ENCODE peak calls at places on chromosome 16, in seven cellular contexts. One of them, this sample, is unnamed. For H3K27me3 and H3K9me3, the result is how much of the 10 kb centered on the place peaks cover.

GRCh38 chr16:6483634-6484033 is 849.0 kb upstream of the RBFOX1 start:
- DNase-seq in CD8-positive, alpha-beta memory T cell: no peak
- DNase-seq in right atrium auricular region: no peak
- DNase-seq in PC-3: no peak
- DNase-seq in heart right ventricle: no peak
- DNase-seq in Karpas-422: no peak
- DNase-seq in cardiac muscle cell: no peak
- DNase-seq in this sample: no peak

GRCh38 chr16:57304169-57305061 is 19.9 kb upstream of the PLLP start:
- DNase-seq in Karpas-422: no peak
- DNase-seq in CD8-positive, alpha-beta memory T cell: no peak
- DNase-seq in right atrium auricular region: peak
- DNase-seq in PC-3: peak
- DNase-seq in heart right ventricle: no peak
- DNase-seq in cardiac muscle cell: peak
- DNase-seq in this sample: peak

GRCh38 chr16:50881331-50881830 is 139.5 kb downstream of the CYLD start:
- DNase-seq in PC-3: no peak
- DNase-seq in right atrium auricular region: peak
- DNase-seq in CD8-positive, alpha-beta memory T cell: no peak
- DNase-seq in Karpas-422: no peak
- DNase-seq in cardiac muscle cell: peak
- DNase-seq in heart right ventricle: no peak
- DNase-seq in this sample: no peak

GRCh38 chr16:81873843-81874752 is 95.0 kb downstream of the PLCG2 start:
- DNase-seq in cardiac muscle cell: peak
- DNase-seq in Karpas-422: peak
- DNase-seq in PC-3: peak
- DNase-seq in heart right ventricle: peak
- DNase-seq in right atrium auricular region: no peak
- DNase-seq in CD8-positive, alpha-beta memory T cell: peak
- DNase-seq in this sample: peak

GRCh38 chr16:76222853-76223252 is 54.3 kb upstream of the CNTNAP4 start:
- DNase-seq in heart right ventricle: no peak
- DNase-seq in CD8-positive, alpha-beta memory T cell: no peak
- DNase-seq in Karpas-422: no peak
- DNase-seq in PC-3: no peak
- DNase-seq in cardiac muscle cell: no peak
- DNase-seq in right atrium auricular region: no peak
- DNase-seq in this sample: no peak

GRCh38 chr16:66750279-66751134 is 902 bp downstream of the DYNC1LI2 start:
- DNase-seq in CD8-positive, alpha-beta memory T cell: no peak
- DNase-seq in Karpas-422: peak
- DNase-seq in cardiac muscle cell: peak
- DNase-seq in right atrium auricular region: no peak
- DNase-seq in heart right ventricle: no peak
- DNase-seq in PC-3: no peak
- DNase-seq in this sample: no peak

GRCh38 chr16:67150833-67151396 is at the start of gene B3GNT9:
- DNase-seq in Karpas-422: no peak
- DNase-seq in PC-3: no peak
- DNase-seq in right atrium auricular region: peak
- DNase-seq in CD8-positive, alpha-beta memory T cell: no peak
- DNase-seq in heart right ventricle: peak
- DNase-seq in cardiac muscle cell: peak
- DNase-seq in this sample: peak

GRCh38 chr16:22813223-22813945 is 578 bp upstream of the HS3ST2 start:
- DNase-seq in heart right ventricle: peak
- DNase-seq in Karpas-422: no peak
- DNase-seq in CD8-positive, alpha-beta memory T cell: no peak
- DNase-seq in PC-3: peak
- DNase-seq in right atrium auricular region: no peak
- DNase-seq in cardiac muscle cell: peak
- DNase-seq in this sample: peak

GRCh38 chr16:67995423-67995822 is 3.9 kb downstream of the DPEP2 start:
- DNase-seq in PC-3: no peak
- DNase-seq in cardiac muscle cell: no peak
- DNase-seq in right atrium auricular region: no peak
- DNase-seq in Karpas-422: no peak
- DNase-seq in CD8-positive, alpha-beta memory T cell: no peak
- DNase-seq in heart right ventricle: no peak
- DNase-seq in this sample: no peak

GRCh38 chr16:79540825-79541595 is 59.5 kb downstream of the MAF start:
- DNase-seq in heart right ventricle: no peak
- DNase-seq in PC-3: no peak
- DNase-seq in right atrium auricular region: no peak
- DNase-seq in CD8-positive, alpha-beta memory T cell: no peak
- DNase-seq in Karpas-422: no peak
- DNase-seq in cardiac muscle cell: no peak
- DNase-seq in this sample: no peak

GRCh38 chr16:11257131-11257938 is 1.3 kb upstream of the SOCS1 start:
- DNase-seq in Karpas-422: peak
- DNase-seq in cardiac muscle cell: peak
- DNase-seq in CD8-positive, alpha-beta memory T cell: peak
- DNase-seq in PC-3: peak
- DNase-seq in heart right ventricle: peak
- DNase-seq in right atrium auricular region: peak
- DNase-seq in this sample: peak

GRCh38 chr16:23832882-23833281 is 2.9 kb upstream of the PRKCB start:
- DNase-seq in right atrium auricular region: no peak
- DNase-seq in cardiac muscle cell: no peak
- DNase-seq in PC-3: no peak
- DNase-seq in Karpas-422: peak
- DNase-seq in CD8-positive, alpha-beta memory T cell: no peak
- DNase-seq in heart right ventricle: no peak
- DNase-seq in this sample: no peak

GRCh38 chr16:30084816-30085159 is 6.9 kb downstream of the TBX6 start:
- DNase-seq in heart right ventricle: peak
- DNase-seq in CD8-positive, alpha-beta memory T cell: no peak
- DNase-seq in PC-3: no peak
- DNase-seq in cardiac muscle cell: no peak
- DNase-seq in right atrium auricular region: no peak
- DNase-seq in Karpas-422: no peak
- DNase-seq in this sample: no peak

GRCh38 chr16:54290203-54291106 is 3.9 kb upstream of the IRX3 start:
- DNase-seq in cardiac muscle cell: no peak
- DNase-seq in CD8-positive, alpha-beta memory T cell: no peak
- DNase-seq in heart right ventricle: no peak
- DNase-seq in right atrium auricular region: no peak
- DNase-seq in PC-3: no peak
- DNase-seq in Karpas-422: no peak
- DNase-seq in this sample: no peak

GRCh38 chr16:60331168-60331567 is 1597.1 kb upstream of the GOT2 start:
- DNase-seq in Karpas-422: no peak
- DNase-seq in heart right ventricle: no peak
- DNase-seq in right atrium auricular region: no peak
- DNase-seq in CD8-positive, alpha-beta memory T cell: no peak
- DNase-seq in cardiac muscle cell: no peak
- DNase-seq in PC-3: no peak
- DNase-seq in this sample: no peak

GRCh38 chr16:25060920-25061319 is 45.8 kb upstream of the ARHGAP17 start:
- DNase-seq in heart right ventricle: no peak
- DNase-seq in cardiac muscle cell: peak
- DNase-seq in PC-3: no peak
- DNase-seq in Karpas-422: peak
- DNase-seq in CD8-positive, alpha-beta memory T cell: no peak
- DNase-seq in right atrium auricular region: no peak
- DNase-seq in this sample: no peak

DNA sequence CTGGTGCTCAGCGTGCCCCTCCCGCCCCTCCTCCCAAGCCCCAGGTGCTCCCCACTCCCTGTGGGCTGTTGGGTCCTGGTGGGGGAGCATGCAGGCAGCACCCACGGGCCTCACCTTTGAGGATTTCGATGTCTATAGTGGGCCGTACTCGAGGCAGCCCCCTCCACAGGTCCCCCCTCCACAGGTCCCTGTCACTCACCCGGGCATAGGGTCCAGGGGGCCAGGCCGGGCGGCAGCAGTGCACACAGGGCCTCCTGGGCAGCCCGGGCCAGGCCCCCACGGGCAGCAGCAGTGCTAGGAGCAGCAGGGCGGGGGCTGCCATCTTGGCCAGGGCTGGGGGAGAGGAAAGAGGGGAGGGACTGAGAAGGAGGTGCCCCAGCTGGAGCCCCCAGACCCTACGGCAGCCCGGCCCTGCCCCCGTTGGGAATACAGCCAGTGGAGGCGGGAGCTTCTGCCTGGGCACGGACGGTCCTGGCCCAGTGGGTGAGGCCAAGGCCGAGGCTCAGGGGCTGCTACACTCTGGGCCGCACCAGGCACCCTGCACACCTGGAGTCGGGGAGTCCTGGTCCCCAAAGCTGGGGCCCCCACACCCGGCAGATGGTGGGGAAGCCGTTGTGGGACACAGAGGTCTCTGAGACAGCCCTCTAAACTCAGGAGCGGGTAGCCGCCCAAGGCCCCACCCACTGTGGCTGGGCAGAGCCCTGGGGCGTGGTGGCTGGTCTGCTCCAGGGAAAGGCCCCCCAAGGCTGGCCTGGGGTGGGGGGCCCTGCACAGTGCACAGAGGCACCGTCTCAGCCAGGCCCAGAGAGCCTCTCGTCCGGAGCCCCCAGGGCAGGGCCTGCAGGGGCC is 1.2 kb downstream of the C1QTNF8 start:
- DNase-seq in right atrium auricular region: no peak
- DNase-seq in CD8-positive, alpha-beta memory T cell: no peak
- DNase-seq in heart right ventricle: no peak
- DNase-seq in Karpas-422: peak
- DNase-seq in PC-3: no peak
- DNase-seq in cardiac muscle cell: no peak
- DNase-seq in this sample: no peak
- H3K27me3 ChIP-seq in right atrium auricular region: under half
- H3K27me3 ChIP-seq in CD8-positive, alpha-beta memory T cell: under half
- H3K27me3 ChIP-seq in heart right ventricle: under half
- H3K27me3 ChIP-seq in Karpas-422: under half
- H3K27me3 ChIP-seq in PC-3: under half
- H3K27me3 ChIP-seq in cardiac muscle cell: under half
- H3K27me3 ChIP-seq in this sample: under half

DNA sequence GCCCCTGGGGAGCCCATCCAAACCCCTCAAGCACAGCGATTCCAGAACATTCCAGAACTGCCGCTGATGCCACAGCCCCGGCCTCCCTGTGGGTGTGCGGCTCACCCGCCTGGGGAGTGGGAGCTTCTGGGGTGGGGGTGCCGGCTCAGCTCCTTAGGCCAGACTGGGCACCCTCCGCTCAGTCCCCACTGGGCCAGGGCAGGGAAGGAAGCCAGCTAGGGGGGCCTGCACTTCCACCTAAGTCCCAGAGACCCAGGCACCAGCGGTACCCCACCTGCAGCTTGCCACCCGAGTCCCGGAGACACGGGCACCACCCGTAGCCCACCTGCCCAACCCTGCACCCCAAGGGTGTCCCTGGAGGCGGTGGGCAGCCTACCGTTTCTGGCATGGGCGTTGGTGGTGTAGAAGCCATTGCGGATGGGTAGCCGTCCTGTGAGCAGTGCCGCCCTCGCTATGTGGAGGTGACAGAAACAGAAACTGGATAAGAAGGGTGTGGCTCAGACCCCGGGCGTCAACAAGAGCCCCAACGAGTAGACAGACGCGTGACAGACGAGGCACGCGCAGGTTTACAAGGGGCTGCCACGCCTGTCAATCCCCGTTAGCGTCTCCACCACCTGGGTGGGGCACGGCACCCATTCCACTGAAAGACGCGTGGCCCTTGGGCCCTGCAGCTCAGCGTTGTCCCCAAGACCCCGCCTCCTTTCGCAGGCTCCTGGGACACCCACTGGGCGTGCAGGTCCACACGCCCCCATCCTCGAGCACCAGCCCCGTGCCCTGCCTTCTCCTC is 15.0 kb downstream of the GALNS start:
- DNase-seq in CD8-positive, alpha-beta memory T cell: no peak
- DNase-seq in Karpas-422: no peak
- DNase-seq in cardiac muscle cell: no peak
- DNase-seq in right atrium auricular region: no peak
- DNase-seq in heart right ventricle: no peak
- DNase-seq in PC-3: no peak
- DNase-seq in this sample: no peak
- H3K9me3 ChIP-seq in CD8-positive, alpha-beta memory T cell: under half
- H3K9me3 ChIP-seq in Karpas-422: under half
- H3K9me3 ChIP-seq in cardiac muscle cell: under half
- H3K9me3 ChIP-seq in right atrium auricular region: under half
- H3K9me3 ChIP-seq in heart right ventricle: under half
- H3K9me3 ChIP-seq in PC-3: under half
- H3K9me3 ChIP-seq in this sample: under half

DNA sequence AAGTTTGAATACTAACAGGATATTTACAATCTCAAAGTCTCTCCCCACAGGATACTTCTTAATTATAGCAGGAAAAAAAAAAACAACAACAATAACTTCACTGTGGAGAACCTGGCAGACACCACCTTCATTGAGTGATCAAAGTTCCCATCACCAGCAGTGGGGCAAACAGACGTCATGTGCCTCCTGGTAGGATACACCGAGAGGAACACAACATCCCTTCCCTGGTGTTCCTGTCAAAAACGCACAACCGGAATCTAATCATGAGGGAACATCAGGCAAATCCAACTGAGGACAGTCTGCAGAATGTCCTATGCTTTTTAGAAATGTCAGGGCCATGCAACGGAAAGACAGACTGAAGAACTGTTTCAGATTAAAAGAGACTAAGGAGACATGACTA is 80.0 kb downstream of the ZFHX3 start:
- DNase-seq in cardiac muscle cell: no peak
- DNase-seq in PC-3: no peak
- DNase-seq in right atrium auricular region: no peak
- DNase-seq in heart right ventricle: no peak
- DNase-seq in CD8-positive, alpha-beta memory T cell: no peak
- DNase-seq in Karpas-422: no peak
- DNase-seq in this sample: no peak
- H3K4me3 ChIP-seq in cardiac muscle cell: no peak
- H3K4me3 ChIP-seq in PC-3: no peak
- H3K4me3 ChIP-seq in right atrium auricular region: no peak
- H3K4me3 ChIP-seq in heart right ventricle: no peak
- H3K4me3 ChIP-seq in CD8-positive, alpha-beta memory T cell: no peak
- H3K4me3 ChIP-seq in Karpas-422: no peak
- H3K4me3 ChIP-seq in this sample: no peak

GRCh38 chr16:8543258-8543657 is 47.1 kb downstream of the TMEM114 start:
- DNase-seq in right atrium auricular region: no peak
- DNase-seq in heart right ventricle: no peak
- DNase-seq in CD8-positive, alpha-beta memory T cell: no peak
- DNase-seq in cardiac muscle cell: no peak
- DNase-seq in Karpas-422: no peak
- DNase-seq in PC-3: no peak
- DNase-seq in this sample: no peak

GRCh38 chr16:8533509-8533908 is 56.8 kb downstream of the TMEM114 start:
- DNase-seq in cardiac muscle cell: no peak
- DNase-seq in CD8-positive, alpha-beta memory T cell: no peak
- DNase-seq in heart right ventricle: no peak
- DNase-seq in right atrium auricular region: no peak
- DNase-seq in Karpas-422: no peak
- DNase-seq in PC-3: no peak
- DNase-seq in this sample: no peak

GRCh38 chr16:8541868-8542267 is 48.4 kb downstream of the TMEM114 start:
- DNase-seq in heart right ventricle: no peak
- DNase-seq in cardiac muscle cell: no peak
- DNase-seq in CD8-positive, alpha-beta memory T cell: no peak
- DNase-seq in Karpas-422: no peak
- DNase-seq in right atrium auricular region: no peak
- DNase-seq in PC-3: no peak
- DNase-seq in this sample: no peak

GRCh38 chr16:8537691-8538342 is 52.5 kb downstream of the TMEM114 start:
- DNase-seq in right atrium auricular region: no peak
- DNase-seq in cardiac muscle cell: no peak
- DNase-seq in PC-3: no peak
- DNase-seq in CD8-positive, alpha-beta memory T cell: no peak
- DNase-seq in Karpas-422: no peak
- DNase-seq in heart right ventricle: no peak
- DNase-seq in this sample: no peak
- H3K27me3 ChIP-seq in right atrium auricular region: under half
- H3K27me3 ChIP-seq in cardiac muscle cell: under half
- H3K27me3 ChIP-seq in PC-3: under half
- H3K27me3 ChIP-seq in CD8-positive, alpha-beta memory T cell: under half
- H3K27me3 ChIP-seq in Karpas-422: under half
- H3K27me3 ChIP-seq in heart right ventricle: under half
- H3K27me3 ChIP-seq in this sample: under half